ENCODE peak calls at places on chromosomes 13 and 19, in seven cellular contexts. P is lung, E is smooth muscle cell of the brain vasculature, L is fibroblast of gingiva, V is endothelial cell, A is SW480, O is progenitor cell of endocrine pancreas. S is an unnamed sample.

GRCh38 chr19:14369399-14370168 is 11.7 kb upstream of the ADGRE5 start:
- DNase-seq in P (no peak), E (no peak), L (peak), V (no peak), A (peak), O (no peak), S (no peak)

GRCh38 chr19:892243-892996 is 567 bp downstream of the MED16 start:
- DNase-seq in P (no peak), E (no peak), L (no peak), V (peak), A (no peak), O (no peak), S (no peak)

GRCh38 chr19:13151605-13152355 is 1.6 kb downstream of the IER2 start:
- DNase-seq in P (peak), E (peak), L (peak), V (peak), A (peak), O (peak), S (peak)

GRCh38 chr19:40947573-40947972 is 43.5 kb upstream of the CYP2B6 start:
- DNase-seq in P (no peak), E (no peak), L (no peak), V (no peak), A (no peak), O (no peak), S (no peak)

GRCh38 chr13:95447766-95448165 is 104.8 kb upstream of the CLDN10 start:
- DNase-seq in P (no peak), E (no peak), L (no peak), V (no peak), A (no peak), O (no peak), S (no peak)

GRCh38 chr19:39351537-39352037 is 9.4 kb downstream of the SAMD4B start:
- DNase-seq in P (no peak), E (no peak), L (peak), V (no peak), A (no peak), O (no peak), S (no peak)

GRCh38 chr13:95117092-95117491 is 184.2 kb downstream of the ABCC4 start:
- DNase-seq in P (no peak), E (no peak), L (no peak), V (no peak), A (no peak), O (no peak), S (no peak)

GRCh38 chr13:99272481-99272880 is 14.3 kb upstream of the GPR18 start:
- DNase-seq in P (no peak), E (no peak), L (no peak), V (no peak), A (no peak), O (no peak), S (no peak)

GRCh38 chr13:44015133-44015532 is 135.4 kb downstream of the LACC1 start:
- DNase-seq in P (no peak), E (no peak), L (no peak), V (no peak), A (no peak), O (no peak), S (no peak)

S was measured in osteocyte.